ENCODE peak calls at places on chromosomes 4 and X, in five cellular contexts. O is stimulated activated CD4-positive, alpha-beta T cell treated with anti-CD3 and anti-CD28 coated beads, Interleukin-2, amount 100 ng/mL, for 24 hours; K is GM10248; Q is activated T-helper 2 cell treated with anti-CD3 and anti-CD28 coated beads, Interferon-gamma antibody, Interleukin-2, Interleukin-4, amounts not matched to agents 10 μg/mL and 5 μg/mL and 100 μg/mL, durations not matched to agents 14 hours and 24 hours and 36 hours; X is Jurkat, Clone E6-1. J is an unnamed sample.

GRCh38 chrX:134480061-134480460 is 20.1 kb downstream of the HPRT1 start:
- DNase-seq in O (no peak), K (no peak), Q (no peak), X (no peak), J (no peak)

GRCh38 chr4:77358315-77358928 is 201.4 kb downstream of the CCNG2 start:
- DNase-seq in O (no peak), K (peak), Q (no peak), X (no peak), J (no peak)

GRCh38 chrX:45850775-45851433 is 650.2 kb upstream of the DIPK2B start:
- DNase-seq in O (peak), K (peak), Q (peak), X (no peak), J (peak)

GRCh38 chrX:133495464-133496391 is 80.4 kb upstream of the GPC4 start:
- DNase-seq in O (no peak), K (no peak), Q (no peak), X (no peak), J (no peak)

GRCh38 chrX:152139589-152139988 is 1.2 kb upstream of the MAGEA10 start:
- DNase-seq in O (no peak), K (no peak), Q (no peak), X (no peak), J (no peak)

GRCh38 chr4:36189511-36190226 is 54.6 kb downstream of the ARAP2 start:
- DNase-seq in O (no peak), K (peak), Q (no peak), X (peak), J (no peak)

GRCh38 chr4:118811008-118811764 is 24.7 kb downstream of the SEC24D start:
- DNase-seq in O (no peak), K (no peak), Q (no peak), X (no peak), J (no peak)

GRCh38 chrX:43269201-43269600 is 386.9 kb upstream of the MAOA start:
- DNase-seq in O (no peak), K (no peak), Q (no peak), X (no peak), J (no peak)

GRCh38 chr4:53589511-53589910 is 1.8 kb downstream of the LNX1 start:
- DNase-seq in O (no peak), K (no peak), Q (no peak), X (no peak), J (no peak)

GRCh38 chr4:148203056-148203898 is 238.9 kb downstream of the NR3C2 start:
- DNase-seq in O (no peak), K (no peak), Q (no peak), X (no peak), J (no peak)

GRCh38 chr4:37389967-37390580 is 145.5 kb downstream of the NWD2 start:
- DNase-seq in O (peak), K (peak), Q (no peak), X (peak), J (no peak)

GRCh38 chr4:24659241-24659961 is 75.0 kb upstream of the DHX15 start:
- DNase-seq in O (no peak), K (no peak), Q (no peak), X (no peak), J (no peak)

GRCh38 chrX:39592776-39593175 is 505.0 kb downstream of the BCOR start:
- DNase-seq in O (no peak), K (no peak), Q (no peak), X (no peak), J (no peak)

GRCh38 chrX:31038585-31039326 is 33.1 kb downstream of the FTHL17 start:
- DNase-seq in O (peak), K (peak), Q (no peak), X (peak), J (peak)

GRCh38 chr4:114257516-114257915 is 278.1 kb upstream of the ARSJ start:
- DNase-seq in O (no peak), K (no peak), Q (no peak), X (no peak), J (no peak)

GRCh38 chr4:64341711-64342110 is 67.5 kb downstream of the TECRL start:
- DNase-seq in O (no peak), K (no peak), Q (no peak), X (no peak), J (no peak)

GRCh38 chr4:33882246-33882990 is 2361.9 kb downstream of the ARAP2 start:
- DNase-seq in O (no peak), K (no peak), Q (no peak), X (no peak), J (no peak)

GRCh38 chrX:70062961-70063550 is 799 bp downstream of the OTUD6A start:
- DNase-seq in O (no peak), K (no peak), Q (no peak), X (no peak), J (no peak)

GRCh38 chr4:183838987-183839712 is 66.0 kb upstream of the STOX2 start:
- DNase-seq in O (no peak), K (no peak), Q (no peak), X (peak), J (no peak)

GRCh38 chr4:17063870-17064269 is 165.4 kb upstream of the LDB2 start:
- DNase-seq in O (no peak), K (no peak), Q (no peak), X (no peak), J (no peak)

GRCh38 chrX:44039556-44039955 is 66.4 kb upstream of the NDP start:
- DNase-seq in O (no peak), K (no peak), Q (no peak), X (no peak), J (no peak)

GRCh38 chrX:39857780-39858179 is 240.0 kb downstream of the BCOR start:
- DNase-seq in O (peak), K (no peak), Q (no peak), X (no peak), J (no peak)

GRCh38 chr4:80172203-80172602 is 25.1 kb upstream of the PRDM8 start:
- DNase-seq in O (no peak), K (no peak), Q (no peak), X (no peak), J (no peak)